ENCODE peak calls at places on chromosomes 6 and 20, in nine cellular contexts. One of them, this sample, is unnamed.

GRCh38 chr20:57881466-57882405 is 171.9 kb upstream of the PMEPA1 start:
- DNase-seq in A549: no peak
- DNase-seq in ascending aorta: no peak
- DNase-seq in tibial artery: no peak
- DNase-seq in body of pancreas: no peak
- DNase-seq in heart right ventricle: no peak
- DNase-seq in HepG2: no peak
- DNase-seq in skeletal muscle cell: no peak
- DNase-seq in fibroblast of lung: no peak
- DNase-seq in this sample: no peak

GRCh38 chr20:47356220-47356525 is 326 bp downstream of the ZMYND8 start:
- DNase-seq in ascending aorta: no peak
- DNase-seq in HepG2: no peak
- DNase-seq in fibroblast of lung: no peak
- DNase-seq in skeletal muscle cell: no peak
- DNase-seq in tibial artery: no peak
- DNase-seq in A549: no peak
- DNase-seq in body of pancreas: no peak
- DNase-seq in heart right ventricle: no peak
- DNase-seq in this sample: no peak

GRCh38 chr20:38859070-38859690 is 53.7 kb downstream of the PPP1R16B start:
- DNase-seq in ascending aorta: no peak
- DNase-seq in tibial artery: no peak
- DNase-seq in heart right ventricle: no peak
- DNase-seq in HepG2: no peak
- DNase-seq in body of pancreas: no peak
- DNase-seq in skeletal muscle cell: no peak
- DNase-seq in fibroblast of lung: no peak
- DNase-seq in A549: no peak
- DNase-seq in this sample: no peak

GRCh38 chr6:113855500-113856010 is 1.6 kb upstream of the MARCKS start:
- DNase-seq in HepG2: no peak
- DNase-seq in heart right ventricle: peak; percentile 30
- DNase-seq in fibroblast of lung: peak; percentile 58
- DNase-seq in ascending aorta: peak; percentile 63
- DNase-seq in tibial artery: peak; percentile 23
- DNase-seq in body of pancreas: no peak
- DNase-seq in A549: peak; percentile 32
- DNase-seq in skeletal muscle cell: no peak
- DNase-seq in this sample: peak; percentile 47

GRCh38 chr20:17645546-17646208 is 36.4 kb downstream of the RRBP1 start:
- DNase-seq in skeletal muscle cell: no peak
- DNase-seq in ascending aorta: no peak
- DNase-seq in heart right ventricle: no peak
- DNase-seq in A549: no peak
- DNase-seq in fibroblast of lung: no peak
- DNase-seq in tibial artery: no peak
- DNase-seq in HepG2: no peak
- DNase-seq in body of pancreas: no peak
- DNase-seq in this sample: peak; percentile 20

GRCh38 chr6:167815296-167815980 is 11.3 kb upstream of the AFDN start:
- DNase-seq in ascending aorta: no peak
- DNase-seq in fibroblast of lung: no peak
- DNase-seq in body of pancreas: no peak
- DNase-seq in HepG2: no peak
- DNase-seq in tibial artery: no peak
- DNase-seq in heart right ventricle: no peak
- DNase-seq in A549: no peak
- DNase-seq in skeletal muscle cell: no peak
- DNase-seq in this sample: no peak

GRCh38 chr20:63635431-63636141 is 8.7 kb upstream of the GMEB2 start:
- DNase-seq in HepG2: no peak
- DNase-seq in heart right ventricle: no peak
- DNase-seq in fibroblast of lung: no peak
- DNase-seq in A549: no peak
- DNase-seq in body of pancreas: peak; percentile 50
- DNase-seq in tibial artery: no peak
- DNase-seq in skeletal muscle cell: no peak
- DNase-seq in ascending aorta: no peak
- DNase-seq in this sample: no peak

GRCh38 chr6:81770395-81770794 is 17.9 kb upstream of the TENT5A start:
- DNase-seq in ascending aorta: no peak
- DNase-seq in skeletal muscle cell: no peak
- DNase-seq in fibroblast of lung: no peak
- DNase-seq in HepG2: no peak
- DNase-seq in heart right ventricle: no peak
- DNase-seq in A549: no peak
- DNase-seq in tibial artery: no peak
- DNase-seq in body of pancreas: no peak
- DNase-seq in this sample: no peak

GRCh38 chr20:58890454-58891075 is 38.0 kb downstream of the GNAS start:
- DNase-seq in HepG2: peak; percentile 85
- DNase-seq in ascending aorta: peak; percentile 87
- DNase-seq in tibial artery: peak; percentile 80
- DNase-seq in body of pancreas: peak; percentile 75
- DNase-seq in skeletal muscle cell: peak; percentile 59
- DNase-seq in fibroblast of lung: peak; percentile 83
- DNase-seq in A549: peak; percentile 61
- DNase-seq in heart right ventricle: peak; percentile 78
- DNase-seq in this sample: peak; percentile 88

GRCh38 chr6:169650241-169650958 is 51.4 kb downstream of the WDR27 start:
- DNase-seq in HepG2: no peak
- DNase-seq in heart right ventricle: no peak
- DNase-seq in body of pancreas: no peak
- DNase-seq in fibroblast of lung: no peak
- DNase-seq in A549: no peak
- DNase-seq in ascending aorta: no peak
- DNase-seq in tibial artery: no peak
- DNase-seq in skeletal muscle cell: no peak
- DNase-seq in this sample: no peak

GRCh38 chr20:48845000-48845399 is 17.2 kb upstream of the PREX1 start:
- DNase-seq in A549: no peak
- DNase-seq in HepG2: no peak
- DNase-seq in fibroblast of lung: no peak
- DNase-seq in heart right ventricle: no peak
- DNase-seq in skeletal muscle cell: no peak
- DNase-seq in ascending aorta: no peak
- DNase-seq in body of pancreas: no peak
- DNase-seq in tibial artery: no peak
- DNase-seq in this sample: no peak

GRCh38 chr6:132320007-132320406 is 81.3 kb downstream of the MOXD1 start:
- DNase-seq in heart right ventricle: no peak
- DNase-seq in tibial artery: no peak
- DNase-seq in fibroblast of lung: peak; percentile 82
- DNase-seq in A549: no peak
- DNase-seq in skeletal muscle cell: peak; percentile 66
- DNase-seq in HepG2: no peak
- DNase-seq in ascending aorta: no peak
- DNase-seq in body of pancreas: no peak
- DNase-seq in this sample: no peak

GRCh38 chr6:31525932-31526591 is 2.7 kb upstream of the MCCD1 start:
- DNase-seq in ascending aorta: peak; percentile 48
- DNase-seq in fibroblast of lung: peak; percentile 48
- DNase-seq in heart right ventricle: no peak
- DNase-seq in body of pancreas: no peak
- DNase-seq in skeletal muscle cell: no peak
- DNase-seq in HepG2: no peak
- DNase-seq in A549: no peak
- DNase-seq in tibial artery: no peak
- DNase-seq in this sample: no peak

GRCh38 chr6:170437719-170438401 is 115.2 kb downstream of the PSMB1 start:
- DNase-seq in heart right ventricle: no peak
- DNase-seq in body of pancreas: no peak
- DNase-seq in HepG2: no peak
- DNase-seq in skeletal muscle cell: no peak
- DNase-seq in ascending aorta: peak; percentile 51
- DNase-seq in tibial artery: no peak
- DNase-seq in fibroblast of lung: peak; percentile 40
- DNase-seq in A549: no peak
- DNase-seq in this sample: peak; percentile 3

DNA sequence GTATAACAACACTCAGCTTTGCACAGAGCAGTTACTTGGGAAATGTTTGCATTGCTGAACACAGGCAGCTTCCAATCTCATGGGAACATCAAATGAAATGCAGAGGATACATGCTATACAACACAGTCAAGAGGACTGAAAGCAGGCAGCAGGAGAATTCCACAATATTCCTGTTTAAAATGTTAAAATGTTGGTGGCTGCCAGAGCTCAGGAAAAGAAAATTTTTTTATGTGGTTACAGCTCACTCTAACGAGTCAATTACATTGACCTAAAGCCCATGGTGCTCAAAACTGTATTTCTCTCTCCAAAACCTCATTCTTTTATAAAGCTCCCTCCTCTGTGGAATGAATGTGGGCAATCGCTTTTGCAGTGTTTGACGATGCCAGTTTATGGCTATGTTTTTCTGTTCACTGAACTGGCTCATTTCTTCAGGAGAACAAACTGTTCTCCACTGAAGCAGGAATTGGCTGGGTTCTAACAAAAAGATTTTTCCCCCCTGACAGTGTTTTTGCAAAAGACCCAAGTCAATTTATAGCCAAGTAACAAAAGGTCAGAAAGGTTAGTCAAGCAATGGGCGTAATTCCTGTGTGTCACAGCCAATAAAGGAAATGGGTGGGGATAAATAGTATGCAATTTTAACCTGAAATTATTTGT is 69.0 kb downstream of the ZHX3 start:
- DNase-seq in ascending aorta: peak; percentile 81
- DNase-seq in fibroblast of lung: peak; percentile 43
- DNase-seq in body of pancreas: peak; percentile 12
- DNase-seq in heart right ventricle: no peak
- DNase-seq in skeletal muscle cell: peak; percentile 95
- DNase-seq in A549: no peak
- DNase-seq in tibial artery: peak; percentile 54
- DNase-seq in HepG2: no peak
- DNase-seq in this sample: peak; percentile 40
- H3K4me3 ChIP-seq in ascending aorta: no peak overlapping the region
- H3K4me3 ChIP-seq in fibroblast of lung: no peak overlapping the region
- H3K4me3 ChIP-seq in body of pancreas: no peak overlapping the region
- H3K4me3 ChIP-seq in heart right ventricle: no peak overlapping the region
- H3K4me3 ChIP-seq in skeletal muscle cell: peak overlapping the region; percentile 18
- H3K4me3 ChIP-seq in A549: no peak overlapping the region
- H3K4me3 ChIP-seq in tibial artery: peak overlapping the region; percentile 1
- H3K4me3 ChIP-seq in HepG2: no peak overlapping the region
- H3K4me3 ChIP-seq in this sample: no peak overlapping the region

GRCh38 chr6:165659945-165660862 is 2.8 kb downstream of the PDE10A start:
- DNase-seq in ascending aorta: no peak
- DNase-seq in fibroblast of lung: no peak
- DNase-seq in tibial artery: no peak
- DNase-seq in body of pancreas: no peak
- DNase-seq in HepG2: no peak
- DNase-seq in heart right ventricle: peak; percentile 44
- DNase-seq in skeletal muscle cell: no peak
- DNase-seq in A549: no peak
- DNase-seq in this sample: no peak
- H3K4me3 ChIP-seq in ascending aorta: peak overlapping the region; percentile 87
- H3K4me3 ChIP-seq in fibroblast of lung: no peak overlapping the region
- H3K4me3 ChIP-seq in tibial artery: peak overlapping the region; percentile 59
- H3K4me3 ChIP-seq in body of pancreas: no peak overlapping the region
- H3K4me3 ChIP-seq in HepG2: no peak overlapping the region
- H3K4me3 ChIP-seq in heart right ventricle: peak overlapping the region; percentile 83
- H3K4me3 ChIP-seq in skeletal muscle cell: peak overlapping the region; percentile 60
- H3K4me3 ChIP-seq in A549: peak overlapping the region; percentile 69
- H3K4me3 ChIP-seq in this sample: peak overlapping the region; percentile 51

GRCh38 chr20:1804554-1804956 is 90.7 kb upstream of the SIRPA start:
- DNase-seq in fibroblast of lung: no peak
- DNase-seq in ascending aorta: peak; percentile 59
- DNase-seq in heart right ventricle: no peak
- DNase-seq in skeletal muscle cell: no peak
- DNase-seq in A549: no peak
- DNase-seq in body of pancreas: no peak
- DNase-seq in HepG2: no peak
- DNase-seq in tibial artery: no peak
- DNase-seq in this sample: no peak

GRCh38 chr20:1804129-1804503 is 91.1 kb upstream of the SIRPA start:
- DNase-seq in skeletal muscle cell: no peak
- DNase-seq in A549: no peak
- DNase-seq in body of pancreas: no peak
- DNase-seq in ascending aorta: peak; percentile 38
- DNase-seq in tibial artery: no peak
- DNase-seq in HepG2: no peak
- DNase-seq in fibroblast of lung: no peak
- DNase-seq in heart right ventricle: no peak
- DNase-seq in this sample: no peak

GRCh38 chr20:1802385-1803215 is 92.6 kb upstream of the SIRPA start:
- DNase-seq in heart right ventricle: peak; percentile 70
- DNase-seq in ascending aorta: peak; percentile 83
- DNase-seq in HepG2: peak; percentile 67
- DNase-seq in tibial artery: peak; percentile 64
- DNase-seq in skeletal muscle cell: no peak
- DNase-seq in A549: peak; percentile 70
- DNase-seq in fibroblast of lung: peak; percentile 70
- DNase-seq in body of pancreas: peak; percentile 59
- DNase-seq in this sample: peak; percentile 35

GRCh38 chr20:1805161-1805581 is 90.0 kb upstream of the SIRPA start:
- DNase-seq in fibroblast of lung: no peak
- DNase-seq in tibial artery: no peak
- DNase-seq in skeletal muscle cell: no peak
- DNase-seq in heart right ventricle: no peak
- DNase-seq in body of pancreas: no peak
- DNase-seq in ascending aorta: peak; percentile 52
- DNase-seq in HepG2: no peak
- DNase-seq in A549: no peak
- DNase-seq in this sample: no peak

GRCh38 chr20:1803216-1804128 is 91.7 kb upstream of the SIRPA start:
- DNase-seq in ascending aorta: peak; percentile 77
- DNase-seq in heart right ventricle: peak; percentile 66
- DNase-seq in skeletal muscle cell: no peak
- DNase-seq in A549: no peak
- DNase-seq in body of pancreas: peak; percentile 76
- DNase-seq in HepG2: no peak
- DNase-seq in tibial artery: peak; percentile 58
- DNase-seq in fibroblast of lung: peak; percentile 77
- DNase-seq in this sample: no peak
- H3K4me3 ChIP-seq in ascending aorta: peak overlapping the region; percentile 74
- H3K4me3 ChIP-seq in heart right ventricle: peak overlapping the region; percentile 60
- H3K4me3 ChIP-seq in skeletal muscle cell: peak overlapping the region; percentile 54
- H3K4me3 ChIP-seq in A549: no peak overlapping the region
- H3K4me3 ChIP-seq in body of pancreas: peak overlapping the region; percentile 0
- H3K4me3 ChIP-seq in HepG2: no peak overlapping the region
- H3K4me3 ChIP-seq in tibial artery: peak overlapping the region; percentile 61
- H3K4me3 ChIP-seq in fibroblast of lung: peak overlapping the region; percentile 49
- H3K4me3 ChIP-seq in this sample: peak overlapping the region; percentile 30

DNA sequence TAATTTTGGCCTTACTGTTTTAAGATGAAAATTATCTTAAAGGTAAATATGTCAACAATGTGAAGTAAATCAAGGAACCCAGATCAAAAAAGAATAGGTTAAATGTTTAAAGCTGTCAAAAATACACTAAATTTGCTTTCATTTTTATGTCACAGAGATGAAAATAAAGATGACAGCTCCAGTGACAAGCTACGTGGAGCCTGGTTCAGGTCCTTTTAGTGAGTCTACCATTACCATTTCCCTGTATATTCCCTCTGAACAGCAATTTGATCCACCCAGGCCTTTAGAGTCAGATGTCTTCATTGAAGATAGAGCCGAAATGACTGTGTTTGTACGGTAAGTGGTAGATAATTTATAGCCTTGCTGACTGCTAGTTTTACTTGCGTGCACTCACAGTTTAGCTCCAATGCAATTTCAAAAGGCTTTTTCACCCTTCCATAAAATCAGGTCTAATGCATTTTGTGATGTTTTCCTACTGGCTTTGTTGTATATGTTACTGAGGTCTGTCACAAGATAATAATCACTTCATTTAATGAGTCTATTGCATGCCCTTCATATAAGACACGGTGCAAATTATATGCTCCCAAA is 1.9 kb downstream of the HEBP2 start:
- DNase-seq in body of pancreas: no peak
- DNase-seq in A549: no peak
- DNase-seq in fibroblast of lung: no peak
- DNase-seq in ascending aorta: no peak
- DNase-seq in tibial artery: no peak
- DNase-seq in heart right ventricle: no peak
- DNase-seq in HepG2: no peak
- DNase-seq in skeletal muscle cell: no peak
- DNase-seq in this sample: no peak
- H3K4me3 ChIP-seq in body of pancreas: no peak overlapping the region
- H3K4me3 ChIP-seq in A549: no peak overlapping the region
- H3K4me3 ChIP-seq in fibroblast of lung: no peak overlapping the region
- H3K4me3 ChIP-seq in ascending aorta: no peak overlapping the region
- H3K4me3 ChIP-seq in tibial artery: no peak overlapping the region
- H3K4me3 ChIP-seq in heart right ventricle: no peak overlapping the region
- H3K4me3 ChIP-seq in HepG2: no peak overlapping the region
- H3K4me3 ChIP-seq in skeletal muscle cell: no peak overlapping the region
- H3K4me3 ChIP-seq in this sample: no peak overlapping the region